ENCODE peak calls at places on chromosome 2, in nine cellular contexts. U is heart right ventricle; T is IMR-90; J is kidney; L is left ventricle myocardium inferior; B is body of pancreas; D is small intestine; C is stomach; A is CD8-positive, alpha-beta T cell. X is an unnamed sample.
A peak's percentile ranks its signal among the peaks of the same experiment; 100 is the strongest.

GRCh38 chr2:37692731-37693130 is 21.3 kb upstream of the CDC42EP3 start:
- DNase-seq in U (no peak), T (peak; percentile 55), J (no peak), L (no peak), B (no peak), D (no peak), C (no peak), A (no peak), X (no peak)

GRCh38 chr2:231883468-231883881 is 42.7 kb downstream of the NPPC start:
- DNase-seq in U (no peak), T (no peak), J (no peak), L (no peak), B (no peak), D (peak; percentile 85), C (no peak), A (no peak), X (no peak)

GRCh38 chr2:160252278-160252887 is 52.3 kb upstream of the ITGB6 start:
- DNase-seq in U (no peak), T (peak; percentile 44), J (no peak), L (no peak), B (no peak), D (peak; percentile 48), C (no peak), A (no peak), X (no peak)

GRCh38 chr2:212609499-212609898 is 70.9 kb upstream of the ERBB4 start:
- DNase-seq in U (no peak), T (no peak), J (no peak), L (no peak), B (no peak), D (no peak), C (no peak), A (no peak), X (no peak)

GRCh38 chr2:207166349-207167128 is 791 bp upstream of the KLF7 start:
- DNase-seq in U (peak; percentile 85), T (peak; percentile 81), J (peak; percentile 95), L (peak; percentile 83), B (peak; percentile 80), D (peak; percentile 74), C (peak; percentile 80), A (peak; percentile 67), X (peak; percentile 77)

GRCh38 chr2:151271824-151272223 is 10.2 kb upstream of the RBM43 start:
- DNase-seq in U (no peak), T (no peak), J (no peak), L (no peak), B (no peak), D (no peak), C (no peak), A (no peak), X (no peak)

GRCh38 chr2:13616656-13617055 is 899.9 kb downstream of the TRIB2 start:
- DNase-seq in U (no peak), T (no peak), J (no peak), L (no peak), B (no peak), D (no peak), C (no peak), A (no peak), X (no peak)

GRCh38 chr2:238064376-238064775 is 3.6 kb downstream of the SCLY start:
- DNase-seq in U (no peak), T (no peak), J (no peak), L (no peak), B (no peak), D (peak; percentile 62), C (no peak), A (no peak), X (no peak)

GRCh38 chr2:208015475-208015874 is 9.9 kb downstream of the PLEKHM3 start:
- DNase-seq in U (no peak), T (no peak), J (no peak), L (no peak), B (no peak), D (peak; percentile 20), C (no peak), A (no peak), X (no peak)

GRCh38 chr2:170396799-170397459 is 219.0 kb downstream of the MYO3B start:
- DNase-seq in U (no peak), T (peak; percentile 4), J (no peak), L (no peak), B (no peak), D (peak; percentile 14), C (no peak), A (no peak), X (no peak)

GRCh38 chr2:64770781-64771334 is 117.1 kb upstream of the SERTAD2 start:
- DNase-seq in U (no peak), T (peak; percentile 97), J (no peak), L (peak; percentile 31), B (no peak), D (no peak), C (no peak), A (no peak), X (no peak)

DNA sequence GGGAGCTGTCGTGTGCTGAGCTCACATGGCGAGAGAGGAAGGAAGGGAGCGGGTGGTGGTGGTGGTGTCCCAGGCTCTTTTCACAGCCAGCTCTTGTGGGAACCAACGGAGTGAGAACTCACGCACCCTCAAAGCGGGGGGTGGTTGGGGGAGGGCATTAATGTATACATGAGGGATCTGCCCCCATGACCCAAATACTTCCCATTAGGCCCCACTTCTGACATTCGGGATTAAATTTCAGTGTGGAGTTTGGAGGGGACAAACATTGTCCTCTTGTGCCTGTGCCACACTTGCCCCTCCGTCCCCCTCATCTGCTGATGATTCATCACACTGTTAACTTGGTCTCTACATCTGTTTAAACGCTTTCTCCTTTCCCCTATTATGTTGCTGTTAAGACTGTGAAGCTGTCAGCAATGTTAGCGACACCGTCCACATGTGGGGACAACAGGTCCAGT is 22.5 kb downstream of the INPP4A start:
- DNase-seq in U (no peak), T (no peak), J (no peak), L (no peak), B (no peak), D (no peak), C (no peak), A (peak; percentile 38), X (no peak)
- H3K4me1 ChIP-seq in U (peaks cover 36% of the 10 kb centered on the region), T (peaks cover 4% of the 10 kb centered on the region), J (peaks cover 11% of the 10 kb centered on the region), L (peaks cover 50% of the 10 kb centered on the region), B (peaks cover 23% of the 10 kb centered on the region), D (peaks cover 3% of the 10 kb centered on the region), C (peaks cover 38% of the 10 kb centered on the region), A (peaks cover 88% of the 10 kb centered on the region), X (peaks cover 10% of the 10 kb centered on the region)

DNA sequence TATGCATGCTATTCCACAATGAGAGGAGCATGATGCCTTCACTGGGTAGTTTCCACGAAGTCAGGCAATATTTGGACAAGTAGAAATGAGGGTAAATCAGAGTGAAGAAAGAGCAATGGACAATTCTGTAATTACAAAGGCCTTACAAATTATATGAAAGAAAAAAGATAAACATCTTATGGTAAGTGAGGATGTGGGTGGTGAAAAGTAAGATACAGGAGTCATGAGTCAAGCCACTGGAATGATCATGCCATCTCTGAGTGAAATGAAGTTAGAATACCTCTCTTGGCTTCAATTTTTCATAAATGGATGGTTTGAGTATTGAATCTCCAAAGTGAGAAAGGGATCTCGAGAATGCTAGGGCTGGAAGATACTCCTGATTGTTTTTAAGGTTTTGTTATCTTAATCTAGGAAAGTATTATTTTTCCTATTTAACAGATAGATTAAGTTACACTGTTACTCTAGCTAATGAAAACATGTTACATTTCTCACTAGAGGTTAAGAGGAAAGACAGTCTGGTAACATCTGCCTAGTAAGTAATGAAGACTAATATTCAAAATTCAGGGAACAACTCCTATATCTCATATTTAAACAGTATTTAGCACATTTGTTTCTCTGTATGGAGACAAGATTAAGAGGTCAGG is 2.1 kb downstream of the GALNT3 start:
- DNase-seq in U (no peak), T (peak; percentile 45), J (no peak), L (no peak), B (no peak), D (no peak), C (no peak), A (no peak), X (no peak)
- H3K4me1 ChIP-seq in U (peaks cover 16% of the 10 kb centered on the region), T (peaks cover 5% of the 10 kb centered on the region), J (no peaks in the 10 kb centered on the region), L (peaks cover 19% of the 10 kb centered on the region), B (peaks cover 48% of the 10 kb centered on the region), D (no peaks in the 10 kb centered on the region), C (peaks cover 16% of the 10 kb centered on the region), A (peaks cover 8% of the 10 kb centered on the region), X (peaks cover 20% of the 10 kb centered on the region)

GRCh38 chr2:119305497-119306195 is 61.0 kb downstream of the C2orf76 start:
- DNase-seq in U (no peak), T (no peak), J (no peak), L (no peak), B (no peak), D (peak; percentile 82), C (no peak), A (no peak), X (no peak)

GRCh38 chr2:119306196-119306590 is 60.4 kb downstream of the C2orf76 start:
- DNase-seq in U (no peak), T (no peak), J (no peak), L (no peak), B (no peak), D (no peak), C (no peak), A (no peak), X (no peak)

GRCh38 chr2:119304852-119305251 is 61.8 kb downstream of the C2orf76 start:
- DNase-seq in U (no peak), T (no peak), J (no peak), L (no peak), B (no peak), D (no peak), C (no peak), A (no peak), X (no peak)

GRCh38 chr2:119301413-119301812 is 65.2 kb downstream of the C2orf76 start:
- DNase-seq in U (no peak), T (peak; percentile 36), J (no peak), L (no peak), B (no peak), D (no peak), C (no peak), A (no peak), X (no peak)
- H3K4me1 ChIP-seq in U (no peaks in the 10 kb centered on the region), T (no peaks in the 10 kb centered on the region), J (no peaks in the 10 kb centered on the region), L (peaks cover 16% of the 10 kb centered on the region), B (peaks cover 4% of the 10 kb centered on the region), D (no peaks in the 10 kb centered on the region), C (no peaks in the 10 kb centered on the region), A (no peaks in the 10 kb centered on the region), X (no peaks in the 10 kb centered on the region)

GRCh38 chr2:197270601-197271000 is 40.0 kb downstream of the ANKRD44 start:
- DNase-seq in U (no peak), T (no peak), J (no peak), L (no peak), B (no peak), D (no peak), C (no peak), A (no peak), X (no peak)
- H3K4me1 ChIP-seq in U (no peaks in the 10 kb centered on the region), T (peaks cover 4% of the 10 kb centered on the region), J (no peaks in the 10 kb centered on the region), L (peaks cover 20% of the 10 kb centered on the region), B (peaks cover 26% of the 10 kb centered on the region), D (peaks cover 4% of the 10 kb centered on the region), C (no peaks in the 10 kb centered on the region), A (peaks cover 84% of the 10 kb centered on the region), X (no peaks in the 10 kb centered on the region)

GRCh38 chr2:125582521-125582920 is 1073.4 kb upstream of the GYPC start:
- DNase-seq in U (no peak), T (no peak), J (no peak), L (no peak), B (no peak), D (no peak), C (no peak), A (no peak), X (no peak)
- H3K4me1 ChIP-seq in U (no peaks in the 10 kb centered on the region), T (no peaks in the 10 kb centered on the region), J (no peaks in the 10 kb centered on the region), L (no peaks in the 10 kb centered on the region), B (peaks cover 7% of the 10 kb centered on the region), D (no peaks in the 10 kb centered on the region), C (no peaks in the 10 kb centered on the region), A (no peaks in the 10 kb centered on the region), X (no peaks in the 10 kb centered on the region)

DNA sequence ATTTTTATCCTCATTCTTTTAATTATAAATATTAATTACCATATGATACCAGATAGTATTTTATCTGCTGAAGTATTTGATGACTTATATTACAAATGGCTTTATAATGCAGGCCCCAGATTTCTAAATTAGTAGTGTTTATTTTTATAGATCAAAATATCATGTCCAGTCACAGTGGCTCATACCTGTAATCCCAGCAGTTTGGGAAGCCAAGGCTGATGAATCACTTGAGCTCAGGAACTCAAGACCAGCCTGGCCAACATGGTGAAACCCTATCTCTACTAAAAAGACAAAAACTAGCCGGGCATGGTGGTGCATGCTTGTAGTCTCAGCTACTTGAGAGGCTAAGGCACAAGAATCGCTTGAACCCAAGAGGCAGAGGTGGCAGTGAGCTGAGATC is 100.1 kb upstream of the ARHGAP15 start:
- DNase-seq in U (no peak), T (peak; percentile 77), J (no peak), L (no peak), B (no peak), D (no peak), C (no peak), A (no peak), X (no peak)
- H3K4me1 ChIP-seq in U (peaks cover 4% of the 10 kb centered on the region), T (no peaks in the 10 kb centered on the region), J (no peaks in the 10 kb centered on the region), L (peaks cover 7% of the 10 kb centered on the region), B (peaks cover 5% of the 10 kb centered on the region), D (no peaks in the 10 kb centered on the region), C (no peaks in the 10 kb centered on the region), A (no peaks in the 10 kb centered on the region), X (no peaks in the 10 kb centered on the region)

X was measured in thyroid gland.